ENCODE peak calls at places on chromosome 17, in nine cellular contexts. D is thoracic aorta, Z is GM12878, F is neural progenitor cell, M is psoas muscle, I is PC-9, X is PC-3, Q is cardiac muscle cell, A is spleen. R is an unnamed sample.

GRCh38 chr17:20109121-20109520 is 100.0 kb downstream of the SPECC1 start:
- DNase-seq in Q (no peak), D (no peak), M (no peak), I (no peak), A (no peak), X (no peak), Z (no peak), F (no peak), R (no peak)

GRCh38 chr17:48612854-48613691 is 2.0 kb downstream of the HOXB8 start:
- DNase-seq in I (peak; percentile 38), M (peak; percentile 55), Z (no peak), F (peak; percentile 71), X (no peak), A (peak; percentile 47), Q (no peak), D (no peak), R (no peak)

GRCh38 chr17:32515677-32516383 is 29.0 kb downstream of the CDK5R1 start:
- DNase-seq in Q (no peak), X (no peak), D (no peak), F (no peak), Z (peak; percentile 89), A (no peak), I (no peak), M (no peak), R (no peak)

GRCh38 chr17:43790311-43790940 is 10.2 kb downstream of the CFAP97D1 start:
- DNase-seq in Z (no peak), I (no peak), A (no peak), F (no peak), Q (peak; percentile 22), X (peak; percentile 24), D (no peak), M (no peak), R (no peak)

GRCh38 chr17:1478418-1478817 is 14.1 kb downstream of the MYO1C start:
- DNase-seq in Q (no peak), I (no peak), M (no peak), D (no peak), Z (no peak), A (no peak), F (no peak), X (no peak), R (no peak)

GRCh38 chr17:60141111-60142018 is 8.4 kb upstream of the CA4 start:
- DNase-seq in Q (peak; percentile 46), I (no peak), Z (no peak), A (no peak), F (peak; percentile 70), D (no peak), M (no peak), X (no peak), R (no peak)

GRCh38 chr17:74748529-74749261 is at the start of gene NHERF1:
- DNase-seq in X (peak; percentile 98), Q (peak; percentile 94), A (peak; percentile 99), F (peak; percentile 98), I (peak; percentile 78), Z (peak; percentile 60), M (peak; percentile 96), D (peak; percentile 75), R (peak; percentile 93)

GRCh38 chr17:7336240-7337175 is at the start of gene ACAP1:
- DNase-seq in I (no peak), X (no peak), Z (no peak), A (peak; percentile 97), F (no peak), Q (no peak), D (no peak), M (no peak), R (no peak)

GRCh38 chr17:38716368-38717005 is 11.4 kb downstream of the MLLT6 start:
- DNase-seq in I (no peak), X (no peak), Q (no peak), A (no peak), F (no peak), M (peak; percentile 9), D (no peak), Z (no peak), R (no peak)

GRCh38 chr17:73795730-73796129 is 151.5 kb upstream of the SDK2 start:
- DNase-seq in A (no peak), M (no peak), I (peak; percentile 63), F (no peak), Z (no peak), Q (no peak), X (peak; percentile 8), D (no peak), R (no peak)

GRCh38 chr17:19397556-19398041 is 10.6 kb upstream of the MFAP4 start:
- DNase-seq in A (peak; percentile 27), Z (no peak), M (no peak), F (peak; percentile 28), D (no peak), X (no peak), I (no peak), Q (no peak), R (no peak)

GRCh38 chr17:82188001-82188961 is 24.4 kb downstream of the CCDC57 start:
- DNase-seq in I (no peak), X (no peak), A (no peak), M (no peak), D (no peak), Z (no peak), F (no peak), Q (no peak), R (no peak)

GRCh38 chr17:2794116-2794803 is 2.0 kb upstream of the RAP1GAP2 start:
- DNase-seq in F (no peak), D (no peak), Z (no peak), X (no peak), Q (no peak), A (peak; percentile 77), M (no peak), I (no peak), R (no peak)

GRCh38 chr17:10477701-10478100 is 8.3 kb upstream of the MYH4 start:
- DNase-seq in Q (no peak), A (no peak), F (no peak), D (no peak), I (no peak), M (no peak), X (no peak), Z (no peak), R (no peak)

GRCh38 chr17:48715496-48716399 is 6.6 kb downstream of the PRAC1 start:
- DNase-seq in X (peak; percentile 53), M (no peak), Z (no peak), A (no peak), I (no peak), D (no peak), F (no peak), Q (no peak), R (no peak)

GRCh38 chr17:59707182-59707970 is at the start of the genes PTRH2 and VMP1:
- DNase-seq in A (peak; percentile 97), F (peak; percentile 100), D (peak; percentile 95), X (peak; percentile 100), Q (peak; percentile 100), I (peak; percentile 100), M (peak; percentile 97), Z (peak; percentile 98), R (peak; percentile 99)

GRCh38 chr17:58238147-58238634 is at the start of gene LPO:
- DNase-seq in Q (no peak), A (no peak), M (no peak), F (no peak), I (no peak), X (no peak), D (no peak), Z (no peak), R (no peak)

GRCh38 chr17:60039509-60040442 is 38.9 kb downstream of the HEATR6 start:
- DNase-seq in X (no peak), F (no peak), I (no peak), D (no peak), M (no peak), Z (no peak), Q (no peak), A (no peak), R (no peak)

GRCh38 chr17:50269477-50270429 is 4.5 kb upstream of the TMEM92 start:
- DNase-seq in M (peak; percentile 73), F (peak; percentile 75), I (peak; percentile 46), X (peak; percentile 88), Z (peak; percentile 19), D (no peak), Q (peak; percentile 86), A (peak; percentile 80), R (peak; percentile 78)
- H3K4me3 ChIP-seq in M (no peak overlapping the region), F (no peak overlapping the region), I (no peak overlapping the region), X (no peak overlapping the region), Z (no peak overlapping the region), D (no peak overlapping the region), Q (no peak overlapping the region), A (no peak overlapping the region), R (no peak overlapping the region)

GRCh38 chr17:16286947-16287562 is 66.2 kb downstream of the CENPV start:
- DNase-seq in Z (peak; percentile 51), M (peak; percentile 19), A (peak; percentile 91), F (no peak), Q (peak; percentile 73), X (no peak), D (no peak), I (no peak), R (no peak)
- TF ChIP-seq CTCF in Z (peak; percentile 41), M (no peak), A (no peak), F (no peak), Q (peak; percentile 45), X (peak; percentile 50), D (no peak), I (no peak), R (no peak)

GRCh38 chr17:77737442-77738265 is 220.8 kb upstream of the TNRC6C start:
- DNase-seq in F (peak; percentile 72), Q (no peak), X (no peak), Z (no peak), I (no peak), A (no peak), M (no peak), D (no peak), R (peak; percentile 47)

GRCh38 chr17:77735051-77735340 is 223.5 kb upstream of the TNRC6C start:
- DNase-seq in M (no peak), D (no peak), Q (no peak), Z (no peak), I (no peak), X (no peak), F (no peak), A (no peak), R (no peak)

GRCh38 chr17:77736207-77736600 is 222.3 kb upstream of the TNRC6C start:
- DNase-seq in X (no peak), M (no peak), Z (no peak), D (no peak), Q (no peak), A (no peak), I (no peak), F (peak; percentile 38), R (no peak)

GRCh38 chr17:77735341-77736206 is 222.9 kb upstream of the TNRC6C start:
- DNase-seq in M (no peak), I (no peak), Q (peak; percentile 35), F (peak; percentile 44), X (no peak), D (peak; percentile 41), Z (no peak), A (no peak), R (peak; percentile 76)

DNA sequence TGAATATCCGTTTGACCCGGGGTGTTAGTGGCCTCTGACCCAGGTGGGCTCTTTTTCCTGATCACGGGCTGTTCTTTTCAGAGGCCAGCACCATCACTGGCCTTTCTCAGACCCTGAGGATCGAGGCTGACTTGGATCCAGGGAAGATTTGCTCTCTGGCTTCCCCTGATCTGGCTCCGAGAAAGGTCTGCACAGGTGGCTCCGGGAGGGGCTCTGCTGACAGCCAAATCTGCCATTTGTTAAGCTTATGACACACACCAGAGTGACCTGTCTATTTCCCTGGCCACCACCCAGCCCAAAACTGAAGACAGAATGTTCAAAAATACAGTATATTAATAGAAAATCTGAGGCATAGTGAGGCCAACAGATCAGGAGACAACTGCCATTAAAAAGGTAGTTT is 221.8 kb upstream of the TNRC6C start:
- DNase-seq in F (no peak), D (no peak), Q (no peak), M (no peak), A (no peak), Z (no peak), I (no peak), X (no peak), R (no peak)
- H3K27ac ChIP-seq in F (no peak overlapping the region), D (peak overlapping the region; percentile 58), Q (no peak overlapping the region), M (no peak overlapping the region), A (no peak overlapping the region), Z (no peak overlapping the region), I (no peak overlapping the region), X (no peak overlapping the region), R (no peak overlapping the region)

GRCh38 chr17:45425125-45425983 is 7.3 kb downstream of the ARHGAP27 start:
- DNase-seq in Z (no peak), I (peak; percentile 99), F (peak; percentile 87), X (peak; percentile 99), A (peak; percentile 85), D (no peak), Q (peak; percentile 73), M (no peak), R (peak; percentile 73)
- H3K4me3 ChIP-seq in Z (no peak overlapping the region), I (peak overlapping the region; percentile 65), F (peak overlapping the region; percentile 15), X (peak overlapping the region; percentile 78), A (no peak overlapping the region), D (no peak overlapping the region), Q (peak overlapping the region; percentile 18), M (no peak overlapping the region), R (peak overlapping the region; percentile 27)

R was measured in lung.